ENCODE peak calls at places on chromosomes 5 and 9, in seven cellular contexts. One of them, this sample, is unnamed.
A peak's percentile ranks its signal among the peaks of the same experiment; 100 is the strongest.

GRCh38 chr5:38673671-38674071 is 117.2 kb upstream of the LIFR start:
- DNase-seq in foreskin fibroblast: no peak
- DNase-seq in astrocyte of the spinal cord: no peak
- DNase-seq in transverse colon: no peak
- DNase-seq in endothelial cell: no peak
- DNase-seq in A549: no peak
- DNase-seq in colonic mucosa: no peak
- DNase-seq in this sample: no peak

GRCh38 chr5:117872798-117873368 is 1115.5 kb downstream of the DTWD2 start:
- DNase-seq in astrocyte of the spinal cord: no peak
- DNase-seq in A549: no peak
- DNase-seq in foreskin fibroblast: no peak
- DNase-seq in transverse colon: no peak
- DNase-seq in endothelial cell: no peak
- DNase-seq in colonic mucosa: no peak
- DNase-seq in this sample: no peak

GRCh38 chr9:130692365-130692764 is 1.2 kb upstream of the EXOSC2 start:
- DNase-seq in endothelial cell: peak; percentile 93
- DNase-seq in astrocyte of the spinal cord: peak; percentile 40
- DNase-seq in A549: no peak
- DNase-seq in transverse colon: no peak
- DNase-seq in colonic mucosa: no peak
- DNase-seq in foreskin fibroblast: no peak
- DNase-seq in this sample: no peak

GRCh38 chr5:61450170-61450815 is 118.2 kb downstream of the ZSWIM6 start:
- DNase-seq in astrocyte of the spinal cord: peak; percentile 88
- DNase-seq in transverse colon: no peak
- DNase-seq in foreskin fibroblast: peak; percentile 76
- DNase-seq in A549: peak; percentile 35
- DNase-seq in endothelial cell: no peak
- DNase-seq in colonic mucosa: peak; percentile 32
- DNase-seq in this sample: peak; percentile 73

GRCh38 chr5:137752873-137753226 is 1.3 kb downstream of the HNRNPA0 start:
- DNase-seq in A549: no peak
- DNase-seq in astrocyte of the spinal cord: no peak
- DNase-seq in transverse colon: peak; percentile 21
- DNase-seq in colonic mucosa: no peak
- DNase-seq in foreskin fibroblast: no peak
- DNase-seq in endothelial cell: peak; percentile 13
- DNase-seq in this sample: no peak

GRCh38 chr5:78547171-78547570 is 101.4 kb downstream of the LHFPL2 start:
- DNase-seq in foreskin fibroblast: peak; percentile 30
- DNase-seq in colonic mucosa: no peak
- DNase-seq in A549: no peak
- DNase-seq in transverse colon: no peak
- DNase-seq in endothelial cell: no peak
- DNase-seq in astrocyte of the spinal cord: peak; percentile 59
- DNase-seq in this sample: no peak

GRCh38 chr5:9895305-9895650 is 265.1 kb upstream of the TAS2R1 start:
- DNase-seq in astrocyte of the spinal cord: peak; percentile 11
- DNase-seq in foreskin fibroblast: no peak
- DNase-seq in transverse colon: no peak
- DNase-seq in A549: no peak
- DNase-seq in endothelial cell: no peak
- DNase-seq in colonic mucosa: no peak
- DNase-seq in this sample: no peak

GRCh38 chr5:14144586-14145355 is 1.6 kb downstream of the TRIO start:
- DNase-seq in endothelial cell: peak; percentile 73
- DNase-seq in foreskin fibroblast: peak; percentile 66
- DNase-seq in transverse colon: peak; percentile 72
- DNase-seq in colonic mucosa: peak; percentile 80
- DNase-seq in A549: peak; percentile 81
- DNase-seq in astrocyte of the spinal cord: peak; percentile 48
- DNase-seq in this sample: no peak

GRCh38 chr9:20490246-20490834 is 132.0 kb downstream of the MLLT3 start:
- DNase-seq in colonic mucosa: no peak
- DNase-seq in astrocyte of the spinal cord: no peak
- DNase-seq in foreskin fibroblast: no peak
- DNase-seq in transverse colon: no peak
- DNase-seq in endothelial cell: no peak
- DNase-seq in A549: no peak
- DNase-seq in this sample: no peak

GRCh38 chr5:34555699-34556513 is 100.2 kb upstream of the RAI14 start:
- DNase-seq in endothelial cell: no peak
- DNase-seq in foreskin fibroblast: no peak
- DNase-seq in A549: no peak
- DNase-seq in transverse colon: no peak
- DNase-seq in astrocyte of the spinal cord: no peak
- DNase-seq in colonic mucosa: no peak
- DNase-seq in this sample: no peak

GRCh38 chr9:133048595-133048994 is 13.2 kb upstream of the CEL start:
- DNase-seq in endothelial cell: no peak
- DNase-seq in A549: peak; percentile 46
- DNase-seq in transverse colon: peak; percentile 31
- DNase-seq in colonic mucosa: no peak
- DNase-seq in foreskin fibroblast: peak; percentile 17
- DNase-seq in astrocyte of the spinal cord: no peak
- DNase-seq in this sample: no peak

GRCh38 chr5:153476767-153477166 is 13.7 kb upstream of the GRIA1 start:
- DNase-seq in A549: no peak
- DNase-seq in endothelial cell: no peak
- DNase-seq in astrocyte of the spinal cord: peak; percentile 86
- DNase-seq in transverse colon: no peak
- DNase-seq in foreskin fibroblast: peak; percentile 90
- DNase-seq in colonic mucosa: no peak
- DNase-seq in this sample: no peak

GRCh38 chr5:57316798-57317327 is 143.0 kb downstream of the GPBP1 start:
- DNase-seq in endothelial cell: no peak
- DNase-seq in transverse colon: peak; percentile 11
- DNase-seq in foreskin fibroblast: peak; percentile 84
- DNase-seq in colonic mucosa: peak; percentile 27
- DNase-seq in A549: no peak
- DNase-seq in astrocyte of the spinal cord: peak; percentile 98
- DNase-seq in this sample: peak; percentile 87

GRCh38 chr9:128344931-128345605 is 4.7 kb downstream of the SLC27A4 start:
- DNase-seq in endothelial cell: no peak
- DNase-seq in transverse colon: no peak
- DNase-seq in foreskin fibroblast: no peak
- DNase-seq in A549: no peak
- DNase-seq in astrocyte of the spinal cord: no peak
- DNase-seq in colonic mucosa: no peak
- DNase-seq in this sample: no peak
- TF ChIP-seq CTCF in endothelial cell: no peak
- TF ChIP-seq CTCF in transverse colon: no peak
- TF ChIP-seq CTCF in foreskin fibroblast: no peak
- TF ChIP-seq CTCF in A549: no peak
- TF ChIP-seq CTCF in astrocyte of the spinal cord: no peak
- TF ChIP-seq CTCF in colonic mucosa: no peak
- TF ChIP-seq CTCF in this sample: no peak

GRCh38 chr5:122704247-122705036 is 70.4 kb upstream of the SNX2 start:
- DNase-seq in foreskin fibroblast: peak; percentile 29
- DNase-seq in endothelial cell: no peak
- DNase-seq in transverse colon: no peak
- DNase-seq in colonic mucosa: no peak
- DNase-seq in A549: peak; percentile 32
- DNase-seq in astrocyte of the spinal cord: peak; percentile 56
- DNase-seq in this sample: peak; percentile 38
- TF ChIP-seq CTCF in foreskin fibroblast: peak; percentile 63
- TF ChIP-seq CTCF in endothelial cell: peak; percentile 75
- TF ChIP-seq CTCF in transverse colon: peak; percentile 57
- TF ChIP-seq CTCF in colonic mucosa: peak; percentile 31
- TF ChIP-seq CTCF in A549: peak; percentile 67
- TF ChIP-seq CTCF in astrocyte of the spinal cord: peak; percentile 67
- TF ChIP-seq CTCF in this sample: peak; percentile 63

DNA sequence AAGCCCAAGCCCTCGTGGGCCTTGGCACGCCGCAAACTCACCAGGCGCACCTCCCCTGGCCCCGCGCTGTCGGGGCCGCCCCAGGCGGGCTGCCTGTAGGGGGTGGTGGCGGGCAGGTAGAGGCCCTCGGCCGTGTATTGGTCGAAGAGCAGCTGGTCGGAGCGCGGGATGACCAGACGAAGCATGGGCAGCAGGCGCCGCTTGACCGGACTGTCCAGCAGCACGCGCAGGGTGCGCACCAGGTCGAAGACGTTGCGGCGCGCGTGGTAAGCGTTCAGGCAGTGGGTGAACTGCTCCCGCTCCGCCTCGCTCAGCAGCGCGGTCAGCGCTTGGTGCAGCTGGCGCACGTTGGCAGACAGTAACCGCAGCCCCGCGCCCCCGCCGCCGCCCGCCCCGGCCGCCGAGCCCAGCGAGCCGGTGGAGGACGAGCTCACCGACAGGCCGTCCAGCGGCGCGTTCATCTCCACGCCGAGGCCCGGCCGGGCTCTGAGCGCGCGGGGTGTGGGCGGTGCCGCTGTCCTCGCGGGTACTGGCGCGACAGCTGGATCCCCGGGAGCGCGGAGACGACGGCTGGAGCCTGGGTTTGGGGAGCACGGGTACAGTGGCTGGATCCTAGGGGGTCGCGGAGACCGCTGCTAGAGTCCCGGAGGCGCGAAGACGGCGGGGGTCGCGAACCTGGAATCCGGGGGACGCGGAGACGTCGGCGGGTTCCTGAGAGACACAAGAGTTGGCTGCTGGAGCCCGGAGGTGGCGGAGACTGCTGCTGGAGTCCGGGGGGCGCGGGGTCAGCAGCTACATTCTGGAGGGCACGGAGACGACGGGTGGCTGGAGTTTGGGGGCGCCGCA is 709 bp downstream of the WHRN start:
- DNase-seq in transverse colon: peak; percentile 44
- DNase-seq in astrocyte of the spinal cord: peak; percentile 29
- DNase-seq in endothelial cell: peak; percentile 72
- DNase-seq in A549: peak; percentile 64
- DNase-seq in foreskin fibroblast: peak; percentile 18
- DNase-seq in colonic mucosa: peak; percentile 42
- DNase-seq in this sample: no peak
- TF ChIP-seq CTCF in transverse colon: peak; percentile 37
- TF ChIP-seq CTCF in astrocyte of the spinal cord: peak; percentile 49
- TF ChIP-seq CTCF in endothelial cell: peak; percentile 20
- TF ChIP-seq CTCF in A549: peak; percentile 38
- TF ChIP-seq CTCF in foreskin fibroblast: peak; percentile 34
- TF ChIP-seq CTCF in colonic mucosa: no peak
- TF ChIP-seq CTCF in this sample: peak; percentile 43

GRCh38 chr9:95924955-95925354 is 49.5 kb downstream of the ERCC6L2 start:
- DNase-seq in astrocyte of the spinal cord: no peak
- DNase-seq in transverse colon: peak; percentile 8
- DNase-seq in foreskin fibroblast: no peak
- DNase-seq in A549: no peak
- DNase-seq in colonic mucosa: no peak
- DNase-seq in endothelial cell: no peak
- DNase-seq in this sample: no peak
- TF ChIP-seq CTCF in astrocyte of the spinal cord: no peak
- TF ChIP-seq CTCF in transverse colon: no peak
- TF ChIP-seq CTCF in foreskin fibroblast: no peak
- TF ChIP-seq CTCF in A549: no peak
- TF ChIP-seq CTCF in colonic mucosa: no peak
- TF ChIP-seq CTCF in endothelial cell: no peak
- TF ChIP-seq CTCF in this sample: no peak

GRCh38 chr9:93062364-93062763 is 3.9 kb downstream of the SUSD3 start:
- DNase-seq in A549: no peak
- DNase-seq in transverse colon: no peak
- DNase-seq in astrocyte of the spinal cord: no peak
- DNase-seq in foreskin fibroblast: no peak
- DNase-seq in endothelial cell: no peak
- DNase-seq in colonic mucosa: no peak
- DNase-seq in this sample: no peak
- TF ChIP-seq CTCF in A549: no peak
- TF ChIP-seq CTCF in transverse colon: no peak
- TF ChIP-seq CTCF in astrocyte of the spinal cord: no peak
- TF ChIP-seq CTCF in foreskin fibroblast: no peak
- TF ChIP-seq CTCF in endothelial cell: no peak
- TF ChIP-seq CTCF in colonic mucosa: no peak
- TF ChIP-seq CTCF in this sample: no peak

GRCh38 chr5:151051066-151051930 is 29.5 kb downstream of the TNIP1 start:
- DNase-seq in A549: peak; percentile 85
- DNase-seq in endothelial cell: peak; percentile 84
- DNase-seq in foreskin fibroblast: peak; percentile 57
- DNase-seq in astrocyte of the spinal cord: peak; percentile 78
- DNase-seq in colonic mucosa: peak; percentile 84
- DNase-seq in transverse colon: peak; percentile 89
- DNase-seq in this sample: peak; percentile 51

GRCh38 chr5:151051931-151052608 is 28.8 kb downstream of the TNIP1 start:
- DNase-seq in A549: no peak
- DNase-seq in colonic mucosa: no peak
- DNase-seq in endothelial cell: no peak
- DNase-seq in transverse colon: no peak
- DNase-seq in astrocyte of the spinal cord: no peak
- DNase-seq in foreskin fibroblast: no peak
- DNase-seq in this sample: no peak

GRCh38 chr5:151047814-151048425 is 27.5 kb downstream of the GPX3 start:
- DNase-seq in foreskin fibroblast: no peak
- DNase-seq in colonic mucosa: no peak
- DNase-seq in endothelial cell: peak; percentile 40
- DNase-seq in A549: no peak
- DNase-seq in astrocyte of the spinal cord: no peak
- DNase-seq in transverse colon: no peak
- DNase-seq in this sample: no peak

GRCh38 chr5:151052834-151053233 is 28.0 kb downstream of the TNIP1 start:
- DNase-seq in foreskin fibroblast: no peak
- DNase-seq in transverse colon: no peak
- DNase-seq in endothelial cell: no peak
- DNase-seq in A549: no peak
- DNase-seq in colonic mucosa: no peak
- DNase-seq in astrocyte of the spinal cord: no peak
- DNase-seq in this sample: no peak

DNA sequence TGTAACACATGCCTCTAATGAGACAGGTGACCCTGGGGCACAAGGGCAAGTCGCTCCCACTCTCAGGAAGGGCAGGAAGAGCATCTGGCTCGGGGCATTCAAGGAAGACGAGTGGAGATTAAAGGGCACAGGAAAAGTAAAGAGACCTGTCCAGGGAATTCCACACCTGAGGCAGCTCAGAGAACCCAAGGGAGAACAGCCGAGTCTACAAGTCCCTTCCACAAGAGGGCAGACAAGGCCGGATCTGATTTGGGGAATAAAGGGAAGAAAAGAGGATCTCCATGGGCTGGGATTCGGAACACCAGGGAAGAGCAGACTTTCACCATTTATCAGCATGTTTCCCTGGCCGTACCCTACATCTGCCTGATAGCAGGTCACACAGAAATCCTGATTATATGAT is 28.1 kb downstream of the GPX3 start:
- DNase-seq in endothelial cell: no peak
- DNase-seq in foreskin fibroblast: no peak
- DNase-seq in transverse colon: no peak
- DNase-seq in astrocyte of the spinal cord: no peak
- DNase-seq in A549: no peak
- DNase-seq in colonic mucosa: no peak
- DNase-seq in this sample: no peak
- TF ChIP-seq CTCF in endothelial cell: no peak
- TF ChIP-seq CTCF in foreskin fibroblast: peak; percentile 43
- TF ChIP-seq CTCF in transverse colon: peak; percentile 6
- TF ChIP-seq CTCF in astrocyte of the spinal cord: peak; percentile 43
- TF ChIP-seq CTCF in A549: peak; percentile 41
- TF ChIP-seq CTCF in colonic mucosa: no peak
- TF ChIP-seq CTCF in this sample: peak; percentile 34